ENCODE peak calls at places on chromosomes 2 and 18, in four cellular contexts. One of them, this sample, is unnamed.

GRCh38 chr2:191593622-191594416 is 84.1 kb upstream of the NABP1 start:
- DNase-seq in GM12878: no peak
- DNase-seq in HepG2: peak
- DNase-seq in K562: no peak
- DNase-seq in this sample: no peak

GRCh38 chr2:216897561-216898203 is 37.8 kb upstream of the TNP1 start:
- DNase-seq in GM12878: no peak
- DNase-seq in HepG2: no peak
- DNase-seq in K562: no peak
- DNase-seq in this sample: no peak

GRCh38 chr2:113806217-113806913 is 49.9 kb upstream of the SLC35F5 start:
- DNase-seq in GM12878: no peak
- DNase-seq in HepG2: no peak
- DNase-seq in K562: no peak
- DNase-seq in this sample: no peak

GRCh38 chr18:5894613-5895299 is 566 bp downstream of the TMEM200C start:
- DNase-seq in GM12878: no peak
- DNase-seq in HepG2: no peak
- DNase-seq in K562: no peak
- DNase-seq in this sample: peak

GRCh38 chr2:194087569-194087968 is 1569.5 kb upstream of the SLC39A10 start:
- DNase-seq in GM12878: no peak
- DNase-seq in HepG2: no peak
- DNase-seq in K562: no peak
- DNase-seq in this sample: no peak

GRCh38 chr2:168256448-168256847 is 9.1 kb upstream of the STK39 start:
- DNase-seq in GM12878: no peak
- DNase-seq in HepG2: peak
- DNase-seq in K562: no peak
- DNase-seq in this sample: no peak

GRCh38 chr2:105861198-105861597 is 116.5 kb downstream of the NCK2 start:
- DNase-seq in GM12878: no peak
- DNase-seq in HepG2: no peak
- DNase-seq in K562: no peak
- DNase-seq in this sample: no peak

GRCh38 chr2:6865346-6866238 is at the start of gene CMPK2:
- DNase-seq in GM12878: peak
- DNase-seq in HepG2: peak
- DNase-seq in K562: peak
- DNase-seq in this sample: peak

GRCh38 chr2:55111570-55112228 is 61.4 kb upstream of the RTN4 start:
- DNase-seq in GM12878: no peak
- DNase-seq in HepG2: peak
- DNase-seq in K562: peak
- DNase-seq in this sample: peak

GRCh38 chr2:58950795-58951462 is 709.8 kb upstream of the FANCL start:
- DNase-seq in GM12878: no peak
- DNase-seq in HepG2: no peak
- DNase-seq in K562: no peak
- DNase-seq in this sample: no peak

GRCh38 chr2:44684559-44684958 is 256.9 kb upstream of the SIX3 start:
- DNase-seq in GM12878: no peak
- DNase-seq in HepG2: no peak
- DNase-seq in K562: no peak
- DNase-seq in this sample: no peak

GRCh38 chr2:154264024-154264423 is 392.3 kb downstream of the GALNT13 start:
- DNase-seq in GM12878: no peak
- DNase-seq in HepG2: no peak
- DNase-seq in K562: no peak
- DNase-seq in this sample: no peak

GRCh38 chr2:110866496-110866895 is 134.1 kb downstream of the ACOXL start:
- DNase-seq in GM12878: no peak
- DNase-seq in HepG2: no peak
- DNase-seq in K562: no peak
- DNase-seq in this sample: peak

GRCh38 chr2:118699816-118700215 is 147.6 kb downstream of the EN1 start:
- DNase-seq in GM12878: no peak
- DNase-seq in HepG2: no peak
- DNase-seq in K562: no peak
- DNase-seq in this sample: no peak

GRCh38 chr2:222817628-222818027 is 43.2 kb upstream of the ACSL3 start:
- DNase-seq in GM12878: no peak
- DNase-seq in HepG2: peak
- DNase-seq in K562: no peak
- DNase-seq in this sample: no peak

GRCh38 chr2:174786066-174786725 is 21.9 kb upstream of the CHRNA1 start:
- DNase-seq in GM12878: no peak
- DNase-seq in HepG2: no peak
- DNase-seq in K562: no peak
- DNase-seq in this sample: no peak

GRCh38 chr18:9706081-9706935 is 1.8 kb upstream of the RAB31 start:
- DNase-seq in GM12878: no peak
- DNase-seq in HepG2: no peak
- DNase-seq in K562: peak
- DNase-seq in this sample: no peak

GRCh38 chr2:205245001-205245400 is 437.3 kb upstream of the NRP2 start:
- DNase-seq in GM12878: no peak
- DNase-seq in HepG2: no peak
- DNase-seq in K562: no peak
- DNase-seq in this sample: no peak

DNA sequence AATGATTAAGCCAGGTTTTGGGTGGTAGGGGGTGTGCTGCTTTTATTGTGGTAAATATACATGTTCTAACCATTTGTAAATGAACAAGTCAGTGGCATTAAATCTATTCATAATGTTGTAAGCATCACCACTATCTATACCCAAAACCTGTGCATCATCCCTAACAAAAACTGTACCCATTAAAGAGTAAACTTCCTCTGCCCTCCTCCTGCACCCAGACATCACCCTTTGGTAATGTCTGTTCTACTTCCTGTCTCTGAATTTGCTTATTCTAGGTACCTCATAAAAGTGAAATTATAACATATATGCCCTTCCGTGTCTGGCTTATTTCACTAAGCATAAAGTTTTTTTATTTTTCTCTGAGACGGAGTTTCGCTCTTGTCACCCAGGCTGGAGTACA is 14.1 kb downstream of the RIF1 start:
- DNase-seq in GM12878: no peak
- DNase-seq in HepG2: no peak
- DNase-seq in K562: no peak
- DNase-seq in this sample: no peak
- TF ChIP-seq JUNB in GM12878: no peak
- TF ChIP-seq JUNB in HepG2: no peak
- TF ChIP-seq JUNB in K562: no peak
- TF ChIP-seq JUNB in this sample: no peak

DNA sequence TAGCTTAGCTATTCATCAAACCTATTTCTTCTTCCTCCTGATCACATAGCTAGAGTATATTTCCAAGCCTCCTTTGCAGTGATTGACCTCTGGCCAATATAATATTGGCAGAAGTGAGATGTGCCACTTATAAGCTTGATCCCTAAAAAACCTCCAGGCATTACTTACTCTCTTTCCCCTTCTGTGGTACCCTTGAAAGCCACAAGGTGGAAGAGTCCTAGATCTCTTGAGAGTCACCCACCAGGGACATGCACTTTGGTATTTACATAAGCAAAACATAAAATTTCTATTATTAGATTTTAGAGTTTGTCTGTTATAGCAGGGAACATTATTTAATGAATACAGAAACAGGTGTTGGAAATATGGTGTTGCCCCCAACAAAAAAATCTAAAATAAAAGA is 112.0 kb downstream of the EXOC6B start:
- DNase-seq in GM12878: no peak
- DNase-seq in HepG2: peak
- DNase-seq in K562: no peak
- DNase-seq in this sample: peak
- TF ChIP-seq CTCF in GM12878: no peak
- TF ChIP-seq CTCF in HepG2: no peak
- TF ChIP-seq CTCF in K562: peak
- TF ChIP-seq CTCF in this sample: peak

GRCh38 chr2:147639891-147640290 is 204.9 kb upstream of the ACVR2A start:
- DNase-seq in GM12878: peak
- DNase-seq in HepG2: no peak
- DNase-seq in K562: no peak
- DNase-seq in this sample: no peak

GRCh38 chr2:147636888-147637270 is 207.9 kb upstream of the ACVR2A start:
- DNase-seq in GM12878: no peak
- DNase-seq in HepG2: no peak
- DNase-seq in K562: no peak
- DNase-seq in this sample: no peak

GRCh38 chr2:147634801-147635200 is 210.0 kb upstream of the ACVR2A start:
- DNase-seq in GM12878: no peak
- DNase-seq in HepG2: no peak
- DNase-seq in K562: no peak
- DNase-seq in this sample: no peak

GRCh38 chr2:147632193-147632592 is 212.6 kb upstream of the ACVR2A start:
- DNase-seq in GM12878: no peak
- DNase-seq in HepG2: no peak
- DNase-seq in K562: no peak
- DNase-seq in this sample: no peak

GRCh38 chr2:147636238-147636887 is 208.5 kb upstream of the ACVR2A start:
- DNase-seq in GM12878: no peak
- DNase-seq in HepG2: no peak
- DNase-seq in K562: no peak
- DNase-seq in this sample: no peak
- TF ChIP-seq CREB1 in GM12878: no peak
- TF ChIP-seq CREB1 in HepG2: no peak
- TF ChIP-seq CREB1 in K562: no peak
- TF ChIP-seq CREB1 in this sample: no peak

GRCh38 chr2:8456149-8457091 is 225.4 kb upstream of the ID2 start:
- DNase-seq in GM12878: no peak
- DNase-seq in HepG2: no peak
- DNase-seq in K562: no peak
- DNase-seq in this sample: peak

GRCh38 chr2:8452979-8453903 is 228.6 kb upstream of the ID2 start:
- DNase-seq in GM12878: no peak
- DNase-seq in HepG2: peak
- DNase-seq in K562: peak
- DNase-seq in this sample: no peak

GRCh38 chr2:8455236-8456148 is 226.4 kb upstream of the ID2 start:
- DNase-seq in GM12878: no peak
- DNase-seq in HepG2: no peak
- DNase-seq in K562: no peak
- DNase-seq in this sample: no peak

GRCh38 chr2:8453904-8454302 is 228.0 kb upstream of the ID2 start:
- DNase-seq in GM12878: no peak
- DNase-seq in HepG2: no peak
- DNase-seq in K562: no peak
- DNase-seq in this sample: no peak

DNA sequence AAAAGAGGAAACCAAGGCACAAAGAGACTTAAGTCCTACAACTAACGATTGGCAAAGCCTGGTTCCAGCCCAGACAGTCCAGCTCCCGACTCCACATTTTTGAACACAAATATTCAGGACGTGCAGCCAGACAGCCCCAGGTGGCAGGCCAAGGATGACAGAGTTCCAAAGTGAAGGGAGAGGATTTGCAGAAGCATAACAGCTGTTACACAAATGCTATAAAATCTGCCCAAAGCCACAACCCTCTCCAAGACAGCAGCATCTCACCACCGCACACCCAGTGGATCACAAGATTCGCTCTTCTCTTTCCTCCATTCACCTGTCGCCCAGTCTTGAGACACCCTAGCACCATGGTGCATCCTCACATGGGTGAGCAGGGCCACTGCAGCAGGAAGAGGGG is 227.1 kb upstream of the ID2 start:
- DNase-seq in GM12878: no peak
- DNase-seq in HepG2: no peak
- DNase-seq in K562: no peak
- DNase-seq in this sample: no peak
- TF ChIP-seq JUNB in GM12878: no peak
- TF ChIP-seq JUNB in HepG2: no peak
- TF ChIP-seq JUNB in K562: no peak
- TF ChIP-seq JUNB in this sample: no peak

GRCh38 chr2:127701651-127702394 is 526 bp downstream of the SFT2D3 start:
- DNase-seq in GM12878: peak
- DNase-seq in HepG2: peak
- DNase-seq in K562: peak
- DNase-seq in this sample: peak
- TF ChIP-seq CTCF in GM12878: no peak
- TF ChIP-seq CTCF in HepG2: peak
- TF ChIP-seq CTCF in K562: peak
- TF ChIP-seq CTCF in this sample: no peak

GRCh38 chr2:239250216-239251071 is 150.4 kb downstream of the HDAC4 start:
- DNase-seq in GM12878: no peak
- DNase-seq in HepG2: no peak
- DNase-seq in K562: no peak
- DNase-seq in this sample: no peak
- TF ChIP-seq CREB1 in GM12878: no peak
- TF ChIP-seq CREB1 in HepG2: no peak
- TF ChIP-seq CREB1 in K562: no peak
- TF ChIP-seq CREB1 in this sample: no peak

GRCh38 chr2:56741601-56742102 is 557.9 kb downstream of the CCDC85A start:
- DNase-seq in GM12878: no peak
- DNase-seq in HepG2: peak
- DNase-seq in K562: no peak
- DNase-seq in this sample: no peak
- TF ChIP-seq JUNB in GM12878: no peak
- TF ChIP-seq JUNB in HepG2: no peak
- TF ChIP-seq JUNB in K562: no peak
- TF ChIP-seq JUNB in this sample: no peak

DNA sequence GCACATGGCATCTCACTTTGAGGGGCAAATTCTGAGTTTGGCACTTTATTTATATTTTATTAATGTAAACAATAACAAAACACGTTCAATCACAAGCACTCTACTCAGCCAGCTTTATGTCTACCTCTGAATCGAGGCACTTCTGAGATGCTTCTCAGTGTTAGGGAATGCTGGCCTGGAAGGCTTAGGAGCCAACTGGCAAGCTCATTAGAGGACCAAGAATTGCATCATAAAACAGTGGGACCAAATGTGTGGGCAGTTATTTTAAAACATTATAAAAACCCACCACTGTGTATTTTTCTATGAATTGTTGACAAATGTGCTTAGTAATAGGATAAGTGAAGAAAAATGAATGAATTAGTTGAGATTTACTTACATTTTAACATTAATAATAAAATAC is 46.8 kb upstream of the SMIM21 start:
- DNase-seq in GM12878: no peak
- DNase-seq in HepG2: no peak
- DNase-seq in K562: no peak
- DNase-seq in this sample: no peak
- TF ChIP-seq CTCF in GM12878: no peak
- TF ChIP-seq CTCF in HepG2: no peak
- TF ChIP-seq CTCF in K562: no peak
- TF ChIP-seq CTCF in this sample: no peak